ENCODE peak calls at places on chromosomes 16 and 17, in seven cellular contexts. P is WERI-Rb-1, Y is fibroblast of lung, F is Caco-2, B is H7, J is brain microvascular endothelial cell, E is neural progenitor cell. T is an unnamed sample.

GRCh38 chr17:36602030-36602737 is 801 bp downstream of the MRM1 start:
- DNase-seq in B (no peak), Y (no peak), J (no peak), F (peak; percentile 51), E (peak; percentile 42), P (no peak), T (no peak)

GRCh38 chr16:86668136-86668535 is 89.8 kb downstream of the FOXL1 start:
- DNase-seq in F (no peak), J (peak; percentile 91), P (no peak), B (peak; percentile 57), E (no peak), Y (peak; percentile 77), T (no peak)

GRCh38 chr16:85302018-85302847 is 190.0 kb upstream of the CIBAR2 start:
- DNase-seq in J (no peak), Y (peak; percentile 36), P (peak; percentile 77), F (no peak), B (peak; percentile 70), E (peak; percentile 39), T (no peak)

GRCh38 chr16:30755955-30756780 is 5.7 kb downstream of the CFAP119 start:
- DNase-seq in P (no peak), E (no peak), F (no peak), B (no peak), J (no peak), Y (no peak), T (no peak)

GRCh38 chr16:69909760-69910159 is 41.4 kb upstream of the CLEC18A start:
- DNase-seq in F (no peak), E (no peak), P (no peak), J (no peak), B (no peak), Y (no peak), T (no peak)

GRCh38 chr17:29141484-29141835 is 38.7 kb downstream of the MYO18A start:
- DNase-seq in F (no peak), B (no peak), E (no peak), P (no peak), Y (no peak), J (no peak), T (no peak)

GRCh38 chr17:57407287-57408063 is 151.2 kb downstream of the MSI2 start:
- DNase-seq in B (no peak), E (peak; percentile 47), P (peak; percentile 57), Y (no peak), J (no peak), F (peak; percentile 67), T (no peak)

GRCh38 chr17:59633658-59634359 is 14.1 kb downstream of the CLTC start:
- DNase-seq in F (no peak), B (no peak), P (no peak), J (no peak), E (no peak), Y (no peak), T (no peak)

GRCh38 chr16:56347166-56347565 is 78.2 kb downstream of the AMFR start:
- DNase-seq in Y (no peak), B (no peak), F (no peak), J (no peak), P (no peak), E (no peak), T (no peak)

GRCh38 chr17:1005361-1005946 is 8.5 kb downstream of the TIMM22 start:
- DNase-seq in Y (peak; percentile 88), B (peak; percentile 55), J (no peak), E (no peak), P (no peak), F (no peak), T (no peak)

GRCh38 chr16:12732600-12732999 is 71.1 kb downstream of the CPPED1 start:
- DNase-seq in Y (no peak), E (no peak), B (no peak), P (no peak), F (no peak), J (no peak), T (no peak)

GRCh38 chr17:38512473-38513058 is 84.3 kb downstream of the ARHGAP23 start:
- DNase-seq in J (no peak), E (peak; percentile 23), F (no peak), B (peak; percentile 52), Y (no peak), P (no peak), T (no peak)

GRCh38 chr16:75341934-75342811 is 90.7 kb upstream of the BCAR1 start:
- DNase-seq in Y (peak; percentile 30), B (no peak), P (no peak), F (no peak), E (no peak), J (peak; percentile 43), T (peak; percentile 73)

GRCh38 chr17:17738901-17739300 is 57.6 kb downstream of the RAI1 start:
- DNase-seq in Y (no peak), P (no peak), E (no peak), F (no peak), J (no peak), B (no peak), T (no peak)

GRCh38 chr17:19260958-19261357 is 23.8 kb downstream of the EPN2 start:
- DNase-seq in E (peak; percentile 17), P (no peak), B (no peak), J (no peak), F (no peak), Y (no peak), T (no peak)

GRCh38 chr17:43907425-43907981 is at the start of gene MPP2:
- DNase-seq in E (peak; percentile 95), B (peak; percentile 93), F (peak; percentile 74), P (peak; percentile 87), Y (peak; percentile 77), J (peak; percentile 35), T (no peak)

GRCh38 chr17:45428050-45428953 is 4.4 kb downstream of the ARHGAP27 start:
- DNase-seq in B (peak; percentile 95), P (peak; percentile 96), J (peak; percentile 40), F (peak; percentile 70), Y (peak; percentile 52), E (peak; percentile 87), T (no peak)

GRCh38 chr16:69322343-69322742 is 8.0 kb downstream of the PDF start:
- DNase-seq in E (no peak), P (no peak), Y (no peak), B (no peak), F (peak; percentile 30), J (no peak), T (no peak)

GRCh38 chr17:2734939-2735338 is 14.5 kb downstream of the CCDC92B start:
- DNase-seq in J (no peak), B (no peak), Y (no peak), E (no peak), F (no peak), P (no peak), T (no peak)

GRCh38 chr17:3796110-3796821 is 4.7 kb downstream of the ITGAE start:
- DNase-seq in J (no peak), P (no peak), F (no peak), E (no peak), Y (no peak), B (peak; percentile 44), T (no peak)

GRCh38 chr17:50507871-50508572 is at the start of gene MYCBPAP:
- DNase-seq in J (peak; percentile 65), Y (peak; percentile 83), F (peak; percentile 90), B (peak; percentile 96), P (no peak), E (peak; percentile 96), T (no peak)

GRCh38 chr16:67396775-67397450 is 3.6 kb upstream of the TPPP3 start:
- DNase-seq in P (no peak), B (no peak), F (no peak), E (no peak), J (no peak), Y (no peak), T (no peak)

GRCh38 chr16:67882374-67883145 is 2.1 kb upstream of the NRN1L start:
- DNase-seq in Y (peak; percentile 29), B (peak; percentile 30), P (no peak), F (no peak), J (no peak), E (no peak), T (peak; percentile 47)

GRCh38 chr16:10130482-10130996 is 51.7 kb downstream of the GRIN2A start:
- DNase-seq in J (no peak), B (no peak), F (no peak), P (no peak), Y (no peak), E (no peak), T (no peak)

GRCh38 chr16:66566051-66566901 is at the start of gene CMTM1:
- DNase-seq in F (no peak), E (no peak), P (no peak), J (no peak), B (peak; percentile 38), Y (no peak), T (no peak)

GRCh38 chr17:9645858-9646555 is 690 bp downstream of the USP43 start:
- DNase-seq in F (peak; percentile 64), J (no peak), B (peak; percentile 79), E (peak; percentile 73), P (peak; percentile 59), Y (no peak), T (no peak)
- H3K4me3 ChIP-seq in F (peak overlapping the region; percentile 58), J (peak overlapping the region; percentile 58), B (peak overlapping the region; percentile 75), E (peak overlapping the region; percentile 66), P (peak overlapping the region; percentile 88), Y (no peak overlapping the region), T (peak overlapping the region; percentile 46)

GRCh38 chr16:18801197-18801972 is at the start of gene ARL6IP1:
- DNase-seq in E (peak; percentile 100), B (peak; percentile 98), P (peak; percentile 99), J (peak; percentile 99), Y (peak; percentile 100), F (peak; percentile 99), T (peak; percentile 98)

GRCh38 chr16:18796377-18796776 is 5.0 kb downstream of the ARL6IP1 start:
- DNase-seq in E (no peak), P (no peak), Y (no peak), J (no peak), B (no peak), F (no peak), T (no peak)

GRCh38 chr16:18799500-18799899 is 1.8 kb downstream of the ARL6IP1 start:
- DNase-seq in J (no peak), P (no peak), F (no peak), Y (no peak), B (no peak), E (no peak), T (no peak)

GRCh38 chr16:18800674-18801196 is 614 bp downstream of the ARL6IP1 start:
- DNase-seq in F (peak; percentile 43), E (peak; percentile 73), J (no peak), Y (no peak), B (peak; percentile 55), P (no peak), T (no peak)

DNA sequence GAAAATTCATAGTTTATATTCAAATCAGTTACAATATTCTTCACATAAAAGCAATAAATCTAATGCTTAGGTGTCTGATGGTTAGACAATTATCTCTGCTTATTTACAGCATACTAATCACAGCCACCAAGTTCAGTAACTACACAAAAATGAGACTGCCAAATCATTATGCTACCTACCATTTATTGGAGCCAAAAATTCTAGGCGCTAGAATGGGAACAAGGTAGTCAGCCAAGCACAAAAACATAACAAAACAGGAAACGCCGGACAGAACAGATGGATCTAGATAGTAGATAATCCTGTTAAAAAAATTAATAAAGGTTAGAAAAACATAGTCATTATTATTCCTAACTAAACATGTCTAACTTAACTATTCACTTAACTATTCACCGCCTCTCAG is 3.6 kb downstream of the ARL6IP1 start:
- DNase-seq in J (no peak), B (no peak), F (no peak), E (no peak), Y (no peak), P (no peak), T (no peak)
- H3K4me3 ChIP-seq in J (no peak overlapping the region), B (no peak overlapping the region), F (no peak overlapping the region), E (peak overlapping the region; percentile 78), Y (no peak overlapping the region), P (no peak overlapping the region), T (no peak overlapping the region)

GRCh38 chr17:58416937-58417299 is 416 bp downstream of the RNF43 start:
- DNase-seq in P (no peak), F (no peak), J (no peak), E (no peak), Y (no peak), B (peak; percentile 13), T (no peak)
- H3K4me3 ChIP-seq in P (peak overlapping the region; percentile 30), F (peak overlapping the region; percentile 70), J (no peak overlapping the region), E (peak overlapping the region; percentile 43), Y (no peak overlapping the region), B (peak overlapping the region; percentile 39), T (no peak overlapping the region)

GRCh38 chr17:42135664-42136653 is 13.4 kb downstream of the HSPB9 start:
- DNase-seq in P (peak; percentile 51), B (no peak), Y (peak; percentile 64), E (no peak), J (peak; percentile 64), F (peak; percentile 80), T (no peak)
- H3K4me3 ChIP-seq in P (no peak overlapping the region), B (no peak overlapping the region), Y (no peak overlapping the region), E (no peak overlapping the region), J (no peak overlapping the region), F (no peak overlapping the region), T (no peak overlapping the region)

T was measured in skeletal muscle cell.